ENCODE peak calls at places on chromosome 17, in five cellular contexts. R is natural killer cell, B is neural crest cell, C is fibroblast of mammary gland, I is astrocyte of the spinal cord. L is an unnamed sample.

GRCh38 chr17:45357364-45357997 is 40.7 kb upstream of the MAP3K14 start:
- DNase-seq in R (no peak), C (no peak), B (no peak), I (no peak), L (no peak)

GRCh38 chr17:16407911-16408588 is 7.3 kb upstream of the TRPV2 start:
- DNase-seq in I (peak), B (no peak), R (no peak), C (peak), L (peak)

GRCh38 chr17:31696184-31696602 is 162.9 kb downstream of the COPRS start:
- DNase-seq in I (peak), R (no peak), C (peak), B (peak), L (no peak)

GRCh38 chr17:28807925-28808641 is 34.5 kb downstream of the FAM222B start:
- DNase-seq in C (peak), B (no peak), R (no peak), I (peak), L (no peak)

GRCh38 chr17:72456026-72456569 is 335.3 kb downstream of the SOX9 start:
- DNase-seq in R (no peak), C (peak), I (peak), B (no peak), L (no peak)

GRCh38 chr17:59311051-59311468 is 20.4 kb upstream of the YPEL2 start:
- DNase-seq in B (peak), C (peak), I (peak), R (no peak), L (no peak)

GRCh38 chr17:371583-371982 is 19.0 kb upstream of the RPH3AL start:
- DNase-seq in C (no peak), I (no peak), B (no peak), R (no peak), L (no peak)

GRCh38 chr17:57002904-57003303 is 25.0 kb downstream of the SCPEP1 start:
- DNase-seq in B (no peak), I (no peak), R (no peak), C (no peak), L (no peak)

GRCh38 chr17:16121915-16122314 is 93.4 kb downstream of the NCOR1 start:
- DNase-seq in I (no peak), C (no peak), R (no peak), B (no peak), L (no peak)

GRCh38 chr17:69523252-69523861 is 108.9 kb downstream of the MAP2K6 start:
- DNase-seq in R (no peak), C (peak), I (peak), B (no peak), L (no peak)

GRCh38 chr17:78127888-78128615 is 503 bp downstream of the TMC6 start:
- DNase-seq in I (no peak), R (no peak), B (no peak), C (no peak), L (no peak)

GRCh38 chr17:28563475-28563874 is 7.8 kb downstream of the PIGS start:
- DNase-seq in C (peak), B (no peak), R (no peak), I (no peak), L (no peak)

GRCh38 chr17:18953231-18953728 is 1.3 kb downstream of the SLC5A10 start:
- DNase-seq in B (no peak), R (no peak), I (no peak), C (no peak), L (no peak)

GRCh38 chr17:61644800-61645774 is 54.1 kb upstream of the NACA2 start:
- DNase-seq in B (no peak), I (no peak), C (no peak), R (no peak), L (no peak)

GRCh38 chr17:82892869-82893565 is 53.2 kb upstream of the ZNF750 start:
- DNase-seq in I (no peak), R (peak), C (no peak), B (no peak), L (no peak)

GRCh38 chr17:10022416-10022815 is 117.3 kb upstream of the RCVRN start:
- DNase-seq in B (no peak), C (no peak), I (no peak), R (no peak), L (no peak)

GRCh38 chr17:32152130-32152529 is 9.8 kb downstream of the RHOT1 start:
- DNase-seq in B (no peak), R (no peak), I (no peak), C (no peak), L (no peak)

GRCh38 chr17:35089846-35090193 is 26.3 kb upstream of the RFFL start:
- DNase-seq in I (peak), C (peak), R (no peak), B (no peak), L (no peak)

GRCh38 chr17:35141681-35142466 is at the start of gene NLE1:
- DNase-seq in C (peak), B (peak), R (peak), I (peak), L (peak)

GRCh38 chr17:17774009-17774881 is 62.5 kb downstream of the SREBF1 start:
- DNase-seq in R (no peak), B (no peak), C (peak), I (peak), L (no peak)

GRCh38 chr17:45720386-45720785 is 63.7 kb upstream of the CRHR1 start:
- DNase-seq in R (no peak), I (no peak), C (no peak), B (no peak), L (no peak)

GRCh38 chr17:49567871-49568694 is 7.6 kb upstream of the NXPH3 start:
- DNase-seq in R (peak), C (peak), I (peak), B (peak), L (peak)

GRCh38 chr17:77235370-77236080 is 94.8 kb downstream of the SEC14L1 start:
- DNase-seq in R (no peak), B (no peak), I (peak), C (peak), L (no peak)

GRCh38 chr17:33779399-33779697 is 475.7 kb upstream of the CCL2 start:
- DNase-seq in I (no peak), B (no peak), R (no peak), C (no peak), L (no peak)

GRCh38 chr17:67260051-67260987 is 15.3 kb upstream of the HELZ start:
- DNase-seq in I (peak), R (no peak), B (no peak), C (peak), L (no peak)

GRCh38 chr17:53640808-53641207 is 181.9 kb upstream of the KIF2B start:
- DNase-seq in C (no peak), R (no peak), B (no peak), I (no peak), L (no peak)

GRCh38 chr17:29138184-29138955 is 41.8 kb downstream of the MYO18A start:
- DNase-seq in C (peak), R (no peak), I (no peak), B (no peak), L (peak)

GRCh38 chr17:75228305-75228704 is 22.8 kb downstream of the NUP85 start:
- DNase-seq in I (no peak), C (no peak), R (no peak), B (no peak), L (no peak)

GRCh38 chr17:78497115-78497540 is 80.1 kb downstream of the DNAH17 start:
- DNase-seq in C (peak), I (peak), R (no peak), B (peak), L (peak)

GRCh38 chr17:37239690-37240344 is 136.0 kb upstream of the C17orf78 start:
- DNase-seq in C (peak), B (no peak), I (peak), R (no peak), L (no peak)

GRCh38 chr17:64032081-64032480 is 11.6 kb upstream of the ICAM2 start:
- DNase-seq in R (no peak), I (no peak), C (peak), B (no peak), L (no peak)

GRCh38 chr17:62614142-62614541 is 13.3 kb upstream of the MRC2 start:
- DNase-seq in I (peak), C (peak), B (no peak), R (no peak), L (no peak)

GRCh38 chr17:31535581-31535981 is 144.1 kb downstream of the RAB11FIP4 start:
- DNase-seq in B (no peak), I (no peak), C (no peak), R (no peak), L (peak)

GRCh38 chr17:31494259-31495048 is 103.0 kb downstream of the RAB11FIP4 start:
- DNase-seq in C (no peak), R (peak), I (no peak), B (no peak), L (no peak)

GRCh38 chr17:28493467-28493866 is 12.7 kb upstream of the FOXN1 start:
- DNase-seq in C (peak), B (no peak), I (no peak), R (no peak), L (no peak)

GRCh38 chr17:81329927-81330883 is 35.1 kb upstream of the SLC38A10 start:
- DNase-seq in I (no peak), B (no peak), C (no peak), R (no peak), L (no peak)
- TF ChIP-seq CTCF in I (peak), B (no peak), C (no peak), R (no peak), L (no peak)

DNA sequence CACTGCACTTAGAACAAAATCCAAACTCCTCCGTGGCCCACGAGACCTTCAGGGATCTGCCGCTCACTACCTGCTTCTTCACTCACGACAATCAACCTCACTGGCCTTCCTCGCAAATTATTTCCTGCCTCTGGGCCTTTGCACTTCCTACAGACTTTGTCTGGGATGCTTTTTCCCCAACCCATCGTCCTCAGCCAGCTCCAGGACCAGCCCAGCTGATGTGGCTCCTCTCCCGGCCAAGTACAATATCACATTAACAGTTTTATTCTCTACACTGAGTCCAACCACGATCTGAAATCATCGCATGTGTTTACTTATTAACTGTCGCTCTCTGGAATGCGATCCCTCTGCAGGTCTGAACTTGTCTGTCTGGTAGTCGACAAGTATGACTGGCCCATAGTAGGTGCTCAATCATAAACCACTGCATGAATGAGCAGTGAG is 28.0 kb downstream of the RTN4RL1 start:
- DNase-seq in R (no peak), C (no peak), B (no peak), I (no peak), L (no peak)
- TF ChIP-seq CTCF in R (no peak), C (no peak), B (no peak), I (no peak), L (no peak)

GRCh38 chr17:55089955-55090573 is 121.5 kb downstream of the STXBP4 start:
- DNase-seq in B (no peak), R (no peak), C (peak), I (peak), L (no peak)
- TF ChIP-seq CTCF in B (no peak), R (no peak), C (no peak), I (no peak), L (no peak)

GRCh38 chr17:48181653-48182052 is 74.1 kb downstream of the SNX11 start:
- DNase-seq in R (no peak), B (no peak), C (peak), I (peak), L (no peak)
- TF ChIP-seq CTCF in R (no peak), B (peak), C (peak), I (peak), L (no peak)

GRCh38 chr17:7296189-7296861 is 1.9 kb upstream of the YBX2 start:
- DNase-seq in C (peak), B (peak), I (peak), R (peak), L (peak)

GRCh38 chr17:7293821-7294613 is 422 bp downstream of the YBX2 start:
- DNase-seq in B (no peak), C (no peak), I (no peak), R (no peak), L (no peak)

GRCh38 chr17:7294614-7295153 is at the start of gene YBX2:
- DNase-seq in I (no peak), C (no peak), R (peak), B (peak), L (peak)

GRCh38 chr17:7293131-7293557 is 1.3 kb downstream of the YBX2 start:
- DNase-seq in R (no peak), I (no peak), C (no peak), B (no peak), L (no peak)

GRCh38 chr17:7295230-7296180 is 1.1 kb upstream of the YBX2 start:
- DNase-seq in B (no peak), I (no peak), C (no peak), R (no peak), L (no peak)
- TF ChIP-seq CTCF in B (no peak), I (no peak), C (no peak), R (no peak), L (no peak)

GRCh38 chr17:38969281-38969680 is 2.1 kb upstream of the FBXO47 start:
- DNase-seq in C (no peak), R (no peak), I (no peak), B (no peak), L (no peak)

GRCh38 chr17:38967290-38967738 is at the start of gene FBXO47:
- DNase-seq in C (peak), I (peak), B (peak), R (peak), L (peak)

GRCh38 chr17:38970804-38971203 is 3.6 kb upstream of the FBXO47 start:
- DNase-seq in I (no peak), C (no peak), R (no peak), B (no peak), L (no peak)

DNA sequence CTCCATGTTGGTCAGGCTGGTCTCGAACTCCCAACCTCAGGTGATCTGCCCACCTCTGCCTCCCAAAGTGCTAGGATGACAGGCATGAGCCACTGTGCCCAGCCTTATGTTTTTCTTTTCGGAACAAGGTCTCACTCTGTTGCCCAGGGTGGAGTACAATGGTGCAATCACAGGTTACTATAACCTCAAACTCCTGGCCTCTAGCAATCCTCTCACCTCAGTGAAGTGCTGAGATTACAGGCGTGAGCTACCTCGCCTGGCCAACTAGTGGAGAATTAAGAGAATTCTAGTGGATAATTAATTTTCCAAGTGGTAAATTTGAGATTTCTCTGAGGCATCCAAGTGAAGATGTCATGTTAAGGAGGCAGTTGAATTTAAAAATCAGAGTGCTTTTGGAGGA is 2.9 kb upstream of the FBXO47 start:
- DNase-seq in B (no peak), C (no peak), R (no peak), I (no peak), L (no peak)
- TF ChIP-seq CTCF in B (no peak), C (no peak), R (no peak), I (no peak), L (no peak)

GRCh38 chr17:1487939-1488825 is 4.3 kb downstream of the MYO1C start:
- DNase-seq in R (peak), C (peak), I (peak), B (peak), L (peak)
- TF ChIP-seq CTCF in R (no peak), C (no peak), I (no peak), B (peak), L (no peak)

DNA sequence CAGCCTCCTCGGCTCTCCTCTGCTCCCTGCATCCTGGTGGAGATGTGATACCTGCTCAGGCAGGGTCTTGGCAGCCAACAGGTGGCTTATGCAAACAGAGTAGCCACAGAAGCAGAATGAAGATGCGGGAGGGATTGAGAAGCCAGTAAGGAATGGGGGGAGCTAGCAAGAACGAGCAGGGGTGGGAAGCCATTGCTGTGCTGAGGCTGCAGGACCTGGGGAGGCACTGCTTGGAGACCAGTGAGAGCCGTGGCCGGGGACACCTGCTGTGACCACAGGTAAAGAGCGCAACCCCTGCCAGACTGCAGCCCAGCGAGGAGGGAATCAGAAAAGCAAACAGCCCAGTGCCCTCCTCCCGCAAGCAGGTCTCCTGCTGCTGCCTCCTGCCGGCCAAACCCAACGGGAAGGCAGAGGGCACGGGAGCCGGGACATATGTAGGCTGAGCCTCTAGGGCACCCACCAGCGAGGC is 14.7 kb downstream of the AIPL1 start:
- DNase-seq in B (peak), C (peak), I (peak), R (no peak), L (no peak)
- TF ChIP-seq CTCF in B (peak), C (peak), I (peak), R (no peak), L (no peak)

GRCh38 chr17:73581379-73581778 is 62.9 kb downstream of the SDK2 start:
- DNase-seq in B (no peak), I (no peak), C (no peak), R (no peak), L (no peak)

GRCh38 chr17:73571524-73572130 is 72.6 kb downstream of the SDK2 start:
- DNase-seq in C (no peak), B (no peak), I (no peak), R (no peak), L (no peak)

GRCh38 chr17:73575470-73576235 is 68.6 kb downstream of the SDK2 start:
- DNase-seq in B (no peak), C (no peak), I (no peak), R (no peak), L (no peak)

GRCh38 chr17:73580311-73580710 is 63.9 kb downstream of the SDK2 start:
- DNase-seq in R (no peak), C (no peak), B (no peak), I (no peak), L (no peak)

GRCh38 chr17:73576556-73576955 is 67.7 kb downstream of the SDK2 start:
- DNase-seq in B (no peak), I (no peak), C (no peak), R (no peak), L (no peak)
- TF ChIP-seq CTCF in B (no peak), I (no peak), C (no peak), R (no peak), L (no peak)

L was measured in activated B cell treated with CpG ODN at 0.5 μM for 24 hours.